ENCODE peak calls at places on chromosome 10, in four cellular contexts. A is A549, J is D341Med, D is breast epithelium. C is an unnamed sample.

GRCh38 chr10:71323407-71323806 is 4.3 kb downstream of the SLC29A3 start:
- DNase-seq in D (no peak), A (peak; percentile 43), J (no peak), C (peak; percentile 35)

GRCh38 chr10:132115736-132116135 is 50.0 kb downstream of the JAKMIP3 start:
- DNase-seq in D (no peak), J (no peak), A (no peak), C (no peak)

GRCh38 chr10:1209355-1209979 is 153.3 kb downstream of the WDR37 start:
- DNase-seq in J (no peak), D (no peak), A (no peak), C (no peak)

GRCh38 chr10:121734517-121735137 is 136.4 kb upstream of the FGFR2 start:
- DNase-seq in J (peak; percentile 47), A (peak; percentile 44), D (no peak), C (peak; percentile 28)

GRCh38 chr10:72509206-72509799 is 116.6 kb downstream of the MICU1 start:
- DNase-seq in A (no peak), D (no peak), J (no peak), C (no peak)

GRCh38 chr10:88810196-88810961 is 7.8 kb downstream of the LIPM start:
- DNase-seq in A (peak; percentile 31), D (no peak), J (peak; percentile 43), C (peak; percentile 20)

GRCh38 chr10:124375691-124376090 is 43.0 kb downstream of the OAT start:
- DNase-seq in J (no peak), D (no peak), A (no peak), C (no peak)

GRCh38 chr10:132961864-132962622 is 19.7 kb upstream of the CFAP46 start:
- DNase-seq in D (peak; percentile 44), A (peak; percentile 31), J (no peak), C (peak; percentile 37)

GRCh38 chr10:102817175-102817574 is 20.0 kb downstream of the CYP17A1 start:
- DNase-seq in A (no peak), J (no peak), D (no peak), C (no peak)

GRCh38 chr10:11243425-11244222 is 226.0 kb downstream of the CELF2 start:
- DNase-seq in A (no peak), J (no peak), D (no peak), C (no peak)

GRCh38 chr10:3085785-3086567 is 18.6 kb downstream of the PFKP start:
- DNase-seq in A (no peak), D (no peak), J (no peak), C (no peak)

GRCh38 chr10:86651021-86651471 is 3.3 kb upstream of the OPN4 start:
- DNase-seq in J (peak; percentile 73), A (no peak), D (no peak), C (no peak)

GRCh38 chr10:86217386-86218080 is 149.1 kb downstream of the GRID1 start:
- DNase-seq in A (no peak), D (peak; percentile 22), J (no peak), C (no peak)

GRCh38 chr10:117535045-117535751 is 7.3 kb upstream of the EMX2 start:
- DNase-seq in J (no peak), A (no peak), D (no peak), C (no peak)

GRCh38 chr10:13222566-13222965 is 11.6 kb downstream of the UCMA start:
- DNase-seq in J (no peak), A (no peak), D (no peak), C (no peak)

GRCh38 chr10:128880221-128880620 is 586.8 kb upstream of the MGMT start:
- DNase-seq in A (no peak), J (no peak), D (no peak), C (no peak)

GRCh38 chr10:71684356-71685173 is 35.0 kb downstream of the C10orf105 start:
- DNase-seq in A (no peak), D (no peak), J (no peak), C (no peak)

GRCh38 chr10:103612462-103613365 is 119.2 kb downstream of the NEURL1 start:
- DNase-seq in A (no peak), J (no peak), D (no peak), C (no peak)

GRCh38 chr10:110556993-110557601 is 10.4 kb upstream of the SMC3 start:
- DNase-seq in J (peak; percentile 55), A (peak; percentile 74), D (no peak), C (peak; percentile 24)

GRCh38 chr10:133415752-133416151 is 8.7 kb downstream of the SPRN start:
- DNase-seq in D (peak; percentile 10), J (no peak), A (no peak), C (no peak)

GRCh38 chr10:88091490-88092061 is 228.2 kb downstream of the PTEN start:
- DNase-seq in J (no peak), D (peak; percentile 57), A (no peak), C (no peak)

GRCh38 chr10:96720422-96721206 is at the start of gene PIK3AP1:
- DNase-seq in A (peak; percentile 56), J (peak; percentile 69), D (peak; percentile 19), C (no peak)

GRCh38 chr10:125120046-125120710 is 40.2 kb downstream of the CTBP2 start:
- DNase-seq in A (no peak), D (no peak), J (no peak), C (no peak)

GRCh38 chr10:63343476-63343875 is 122.3 kb downstream of the JMJD1C start:
- DNase-seq in A (no peak), J (no peak), D (no peak), C (no peak)